ENCODE peak calls at places on chromosomes 5 and 9, in ten cellular contexts. O is fibroblast of the aortic adventitia; X is ovary; V is vagina; G is transverse colon; A is tibial artery; F is breast epithelium; T is epithelial cell of esophagus; H is CD4-positive, alpha-beta T cell; W is neural crest cell. Y is an unnamed sample.

GRCh38 chr9:134525841-134526797 is 115.5 kb upstream of the COL5A1 start:
- DNase-seq in F (peak), V (no peak), T (no peak), O (peak), H (no peak), X (no peak), W (no peak), A (peak), G (no peak), Y (no peak)

GRCh38 chr5:40796487-40796889 is 1.7 kb downstream of the PRKAA1 start:
- DNase-seq in V (no peak), H (no peak), X (no peak), W (no peak), G (no peak), F (no peak), T (peak), A (no peak), O (peak), Y (no peak)

GRCh38 chr5:59731829-59732228 is 161.7 kb downstream of the PDE4D start:
- DNase-seq in X (no peak), F (no peak), G (no peak), H (no peak), O (no peak), A (no peak), T (no peak), W (no peak), V (no peak), Y (no peak)

GRCh38 chr9:10112070-10112469 is 500.7 kb downstream of the PTPRD start:
- DNase-seq in V (no peak), T (no peak), G (no peak), H (no peak), X (no peak), F (no peak), W (no peak), O (no peak), A (no peak), Y (no peak)

GRCh38 chr5:128100860-128101557 is 17.4 kb downstream of the SLC12A2 start:
- DNase-seq in X (no peak), A (no peak), G (no peak), H (no peak), W (no peak), V (no peak), T (no peak), O (no peak), F (no peak), Y (no peak)

GRCh38 chr5:83281658-83282057 is 189.9 kb upstream of the VCAN start:
- DNase-seq in V (no peak), G (no peak), H (no peak), W (no peak), A (no peak), F (no peak), X (no peak), T (peak), O (peak), Y (no peak)

GRCh38 chr9:119639287-119639955 is 270.2 kb upstream of the BRINP1 start:
- DNase-seq in V (no peak), A (no peak), T (peak), F (no peak), O (no peak), X (no peak), G (no peak), W (no peak), H (no peak), Y (no peak)

GRCh38 chr9:135612437-135612836 is 26.9 kb downstream of the GLT6D1 start:
- DNase-seq in V (no peak), T (no peak), G (no peak), X (no peak), W (no peak), H (no peak), F (no peak), A (peak), O (no peak), Y (no peak)

GRCh38 chr9:94250456-94250855 is 8.6 kb upstream of the ZNF169 start:
- DNase-seq in H (no peak), F (no peak), A (no peak), X (no peak), G (no peak), T (peak), O (no peak), W (no peak), V (no peak), Y (no peak)

GRCh38 chr9:36485647-36486453 is 85.8 kb upstream of the RNF38 start:
- DNase-seq in H (no peak), V (no peak), G (peak), F (no peak), O (no peak), W (no peak), T (peak), X (peak), A (peak), Y (no peak)

GRCh38 chr9:20476912-20477311 is 145.4 kb downstream of the MLLT3 start:
- DNase-seq in O (peak), V (no peak), A (no peak), H (no peak), F (no peak), W (no peak), G (no peak), T (no peak), X (no peak), Y (no peak)

GRCh38 chr5:43073597-43074546 is 33.8 kb upstream of the ANXA2R start:
- DNase-seq in W (no peak), O (peak), T (peak), V (no peak), A (no peak), H (peak), X (no peak), G (peak), F (no peak), Y (no peak)

GRCh38 chr5:123916331-123917121 is 404.5 kb downstream of the CSNK1G3 start:
- DNase-seq in A (no peak), O (peak), F (no peak), H (no peak), G (no peak), V (no peak), W (no peak), T (peak), X (no peak), Y (no peak)

GRCh38 chr5:176190886-176191755 is 47.1 kb upstream of the SIMC1 start:
- DNase-seq in A (no peak), G (no peak), H (no peak), X (no peak), W (no peak), T (no peak), V (no peak), F (no peak), O (no peak), Y (no peak)

GRCh38 chr9:129806126-129806525 is 3.1 kb downstream of the TOR1B start:
- DNase-seq in T (no peak), W (no peak), A (no peak), G (no peak), V (no peak), H (no peak), O (no peak), F (no peak), X (no peak), Y (no peak)

GRCh38 chr5:502325-503079 is 21.7 kb downstream of the SLC9A3 start:
- DNase-seq in H (no peak), V (no peak), A (no peak), O (no peak), X (no peak), F (no peak), G (no peak), T (no peak), W (no peak), Y (no peak)

GRCh38 chr9:20224756-20225155 is 397.5 kb downstream of the MLLT3 start:
- DNase-seq in G (no peak), T (peak), O (no peak), F (no peak), W (no peak), H (no peak), A (no peak), X (no peak), V (no peak), Y (no peak)

DNA sequence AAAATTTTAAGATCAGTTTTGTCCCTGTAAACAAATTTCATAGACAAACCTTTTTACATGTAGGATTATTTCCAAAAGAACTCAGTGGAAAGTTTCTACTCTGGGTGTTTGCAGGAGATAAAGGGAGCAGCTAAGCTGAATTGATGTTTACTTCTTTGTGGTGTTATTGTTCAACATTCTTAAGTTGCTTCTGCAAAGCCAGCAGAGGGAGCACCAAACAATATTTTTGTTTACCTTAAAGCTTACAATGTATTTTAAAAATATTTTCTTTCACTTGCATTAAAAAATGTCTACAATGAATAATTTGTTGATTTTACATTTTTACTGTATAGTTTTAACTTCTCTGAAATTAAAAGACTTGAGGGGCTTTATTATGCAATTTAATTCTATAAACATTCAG is 135.5 kb downstream of the ATG10 start:
- DNase-seq in F (no peak), V (no peak), O (peak), T (peak), X (no peak), W (no peak), H (no peak), A (no peak), G (no peak), Y (no peak)
- TF ChIP-seq CTCF in F (no peak), V (peak), O (peak), T (peak), X (peak), W (peak), H (no peak), A (no peak), G (peak), Y (peak)

GRCh38 chr9:75855509-75855908 is 35.0 kb upstream of the PCSK5 start:
- DNase-seq in F (no peak), G (peak), O (peak), T (peak), X (peak), H (no peak), V (no peak), A (no peak), W (no peak), Y (no peak)
- TF ChIP-seq CTCF in F (peak), G (peak), O (peak), T (peak), X (peak), H (peak), V (peak), A (peak), W (peak), Y (peak)

GRCh38 chr5:92644271-92644886 is 936.6 kb downstream of the NR2F1-AS1 start:
- DNase-seq in T (no peak), H (no peak), F (no peak), X (no peak), O (no peak), G (no peak), A (no peak), V (no peak), W (no peak), Y (no peak)
- TF ChIP-seq CTCF in T (no peak), H (no peak), F (no peak), X (no peak), O (peak), G (no peak), A (no peak), V (no peak), W (peak), Y (peak)

GRCh38 chr9:85508616-85509015 is 233.1 kb downstream of the AGTPBP1 start:
- DNase-seq in O (no peak), T (peak), A (no peak), V (no peak), X (no peak), F (no peak), W (no peak), G (no peak), H (no peak), Y (no peak)
- TF ChIP-seq CTCF in O (no peak), T (peak), A (no peak), V (no peak), X (no peak), F (no peak), W (no peak), G (no peak), H (no peak), Y (no peak)

GRCh38 chr9:109517798-109518435 is 19.8 kb upstream of the PTPN3 start:
- DNase-seq in V (no peak), H (no peak), G (no peak), T (peak), F (peak), O (no peak), X (no peak), W (no peak), A (no peak), Y (no peak)

GRCh38 chr9:109519366-109519765 is 21.3 kb upstream of the PTPN3 start:
- DNase-seq in W (no peak), V (no peak), A (no peak), G (no peak), X (no peak), T (no peak), O (no peak), F (no peak), H (no peak), Y (no peak)

GRCh38 chr9:109518621-109519335 is 20.7 kb upstream of the PTPN3 start:
- DNase-seq in F (no peak), O (no peak), T (no peak), H (no peak), G (no peak), V (no peak), A (no peak), X (no peak), W (no peak), Y (no peak)

DNA sequence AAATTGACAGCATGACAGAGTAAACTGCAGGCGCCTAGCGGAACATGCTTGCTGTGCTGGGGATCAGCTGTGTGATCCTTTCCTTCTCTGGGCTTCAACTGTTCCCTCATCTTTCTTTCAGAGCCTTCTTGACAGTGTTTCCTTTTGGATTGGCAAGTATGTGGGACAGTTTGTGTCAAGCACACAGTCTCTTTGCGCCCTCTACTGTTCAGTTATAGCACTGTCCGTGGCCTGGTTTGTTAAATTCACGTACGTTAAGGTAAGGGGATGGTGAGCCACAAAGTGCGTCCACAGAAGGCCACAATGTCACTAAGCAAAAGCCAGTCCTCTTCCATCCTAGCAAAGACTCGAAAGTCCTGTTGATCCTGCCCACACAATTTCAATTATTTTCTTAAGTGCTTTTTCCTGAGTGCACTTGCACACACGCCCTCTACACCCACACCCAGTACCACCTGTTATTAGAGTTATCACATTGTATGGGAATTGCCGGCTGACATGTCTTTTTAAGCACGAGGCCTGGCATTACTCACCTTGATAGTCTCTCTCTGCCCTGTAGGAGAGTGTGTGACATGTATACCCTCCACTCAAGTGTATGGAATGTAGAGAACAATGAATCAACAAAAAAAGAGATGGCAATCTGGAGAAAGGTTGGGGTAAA is 22.5 kb upstream of the PTPN3 start:
- DNase-seq in F (no peak), O (peak), T (peak), V (no peak), H (no peak), G (peak), W (peak), A (peak), X (no peak), Y (peak)
- TF ChIP-seq CTCF in F (peak), O (peak), T (peak), V (peak), H (peak), G (peak), W (peak), A (peak), X (peak), Y (peak)

DNA sequence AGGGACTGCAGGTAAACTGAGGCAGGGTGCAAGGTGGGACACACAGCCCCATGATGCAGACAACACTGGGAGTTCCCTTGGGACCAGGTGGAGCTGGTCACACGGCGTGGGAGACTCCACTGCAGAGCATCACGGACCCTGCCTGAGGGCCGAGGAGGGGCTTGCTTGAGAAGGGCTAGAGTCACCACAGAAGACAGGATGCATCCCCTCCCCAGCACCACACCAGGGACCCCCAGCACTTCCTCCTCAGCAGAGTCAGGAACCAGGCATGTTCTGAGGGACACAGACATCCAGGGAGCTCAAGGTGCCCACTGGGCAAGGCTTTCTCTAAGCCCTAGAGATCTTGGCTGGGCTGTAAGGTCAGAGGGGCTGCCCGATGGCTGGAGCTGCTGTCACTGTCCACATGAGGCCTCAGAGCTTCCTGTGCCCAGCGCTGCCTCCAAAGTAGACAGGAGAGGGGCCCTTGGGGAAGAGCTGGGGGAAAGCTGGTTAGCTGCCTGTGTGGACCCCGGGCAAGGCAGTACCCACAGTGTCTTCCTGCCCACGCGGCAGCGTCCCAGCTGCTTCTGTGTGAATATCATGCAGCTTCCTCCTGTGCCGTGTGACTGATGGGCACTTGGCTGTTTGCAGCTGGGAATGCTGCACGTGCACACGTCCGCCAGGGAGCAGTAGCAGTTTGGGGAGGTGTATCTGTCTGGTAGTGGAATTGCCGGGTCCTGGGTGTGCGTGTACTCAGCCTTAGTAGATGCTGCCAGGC is 176.6 kb downstream of the CACNA1B start:
- DNase-seq in V (no peak), A (peak), F (peak), T (no peak), W (no peak), H (no peak), O (no peak), X (no peak), G (no peak), Y (no peak)
- TF ChIP-seq CTCF in V (no peak), A (no peak), F (no peak), T (no peak), W (no peak), H (no peak), O (no peak), X (no peak), G (no peak), Y (no peak)

Y was measured in progenitor cell of endocrine pancreas.